ENCODE peak calls at places on chromosomes 1 and 21, in seven cellular contexts. Q is A549, P is K562, B is endothelial cell of umbilical vein, E is HepG2, R is H1, W is GM12878. H is an unnamed sample.

GRCh38 chr1:40866408-40866788 is 4.2 kb upstream of the CITED4 start:
- DNase-seq in Q (no peak), R (no peak), B (no peak), E (peak; percentile 58), P (peak; percentile 38), W (no peak), H (no peak)

GRCh38 chr1:79422726-79423125 is 416.2 kb upstream of the ADGRL4 start:
- DNase-seq in P (no peak), R (no peak), B (no peak), Q (no peak), E (no peak), W (no peak), H (no peak)

GRCh38 chr1:112833806-112834205 is 118.7 kb upstream of the PPM1J start:
- DNase-seq in E (no peak), R (no peak), B (no peak), P (no peak), W (no peak), Q (no peak), H (no peak)

GRCh38 chr1:203663294-203663693 is 36.7 kb downstream of the ATP2B4 start:
- DNase-seq in W (no peak), R (no peak), P (no peak), Q (peak; percentile 31), B (peak; percentile 48), E (no peak), H (no peak)

GRCh38 chr1:154218545-154218944 is 2.2 kb upstream of the UBAP2L start:
- DNase-seq in E (no peak), W (no peak), P (no peak), R (no peak), Q (no peak), B (no peak), H (no peak)

GRCh38 chr1:94679336-94680007 is 137.9 kb upstream of the F3 start:
- DNase-seq in B (no peak), P (no peak), E (no peak), R (no peak), Q (no peak), W (no peak), H (no peak)

GRCh38 chr21:15379776-15380175 is 315.0 kb upstream of the NRIP1 start:
- DNase-seq in E (no peak), W (no peak), B (no peak), R (no peak), Q (no peak), P (no peak), H (no peak)

GRCh38 chr1:150237746-150238145 is 1.8 kb upstream of the ANP32E start:
- DNase-seq in E (no peak), W (no peak), P (no peak), B (no peak), Q (no peak), R (no peak), H (no peak)

GRCh38 chr21:41360072-41360821 is 1.6 kb upstream of the MX2 start:
- DNase-seq in P (peak; percentile 14), R (no peak), Q (no peak), E (peak; percentile 46), B (no peak), W (no peak), H (no peak)

GRCh38 chr1:174626031-174627020 is 178.6 kb downstream of the GPR52 start:
- DNase-seq in R (no peak), B (no peak), P (no peak), W (no peak), Q (no peak), E (no peak), H (no peak)

GRCh38 chr1:112461200-112461871 is 47.4 kb upstream of the WNT2B start:
- DNase-seq in W (no peak), Q (no peak), R (no peak), E (no peak), B (no peak), P (peak; percentile 54), H (no peak)

GRCh38 chr1:206513312-206514111 is 6.2 kb downstream of the RASSF5 start:
- DNase-seq in P (no peak), Q (no peak), W (no peak), E (no peak), R (no peak), B (no peak), H (no peak)

GRCh38 chr1:53860967-53861411 is 22.9 kb upstream of the NDC1 start:
- DNase-seq in Q (peak; percentile 50), E (peak; percentile 69), B (peak; percentile 51), W (no peak), R (no peak), P (peak; percentile 81), H (peak; percentile 67)

DNA sequence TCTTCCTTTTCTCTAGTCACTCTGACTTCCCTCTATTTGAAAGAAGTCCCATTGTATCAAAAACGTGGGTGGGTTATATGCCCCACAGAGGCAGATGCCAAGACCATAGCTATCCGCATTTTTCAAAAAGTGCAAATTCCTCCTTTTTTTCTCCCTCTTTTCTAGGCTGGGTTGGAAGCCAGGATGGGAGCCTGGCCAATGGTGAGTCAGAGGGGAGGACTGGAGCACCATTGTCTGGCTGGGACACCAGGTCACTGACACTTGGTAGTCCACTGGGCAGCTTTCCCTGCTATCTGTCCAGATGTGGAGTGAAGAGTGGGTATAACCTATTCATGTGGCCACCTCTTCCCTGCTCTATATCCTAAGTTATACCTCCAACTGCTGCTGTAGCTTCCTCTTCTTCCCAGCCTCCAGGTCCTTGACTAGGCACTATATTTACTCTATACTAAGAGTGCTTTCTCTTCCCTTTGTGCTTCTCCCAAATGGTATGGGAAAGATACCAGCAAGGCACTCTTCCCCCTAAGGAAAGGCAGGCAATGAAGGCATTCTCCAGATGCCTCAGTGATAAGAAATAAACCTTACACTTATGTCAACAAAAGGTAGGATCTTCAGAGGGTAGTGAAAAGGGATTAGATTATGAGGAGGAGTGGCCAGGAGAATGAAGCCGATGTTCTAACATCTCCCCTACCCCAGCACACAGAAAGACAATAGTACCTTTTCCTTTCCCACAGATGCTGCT is 12.9 kb downstream of the PI4KB start:
- DNase-seq in R (no peak), E (peak; percentile 15), P (no peak), Q (peak; percentile 38), B (peak; percentile 85), W (no peak), H (no peak)
- TF ChIP-seq MAX in R (no peak), E (no peak), P (no peak), Q (no peak), B (no peak), W (no peak), H (no peak)

DNA sequence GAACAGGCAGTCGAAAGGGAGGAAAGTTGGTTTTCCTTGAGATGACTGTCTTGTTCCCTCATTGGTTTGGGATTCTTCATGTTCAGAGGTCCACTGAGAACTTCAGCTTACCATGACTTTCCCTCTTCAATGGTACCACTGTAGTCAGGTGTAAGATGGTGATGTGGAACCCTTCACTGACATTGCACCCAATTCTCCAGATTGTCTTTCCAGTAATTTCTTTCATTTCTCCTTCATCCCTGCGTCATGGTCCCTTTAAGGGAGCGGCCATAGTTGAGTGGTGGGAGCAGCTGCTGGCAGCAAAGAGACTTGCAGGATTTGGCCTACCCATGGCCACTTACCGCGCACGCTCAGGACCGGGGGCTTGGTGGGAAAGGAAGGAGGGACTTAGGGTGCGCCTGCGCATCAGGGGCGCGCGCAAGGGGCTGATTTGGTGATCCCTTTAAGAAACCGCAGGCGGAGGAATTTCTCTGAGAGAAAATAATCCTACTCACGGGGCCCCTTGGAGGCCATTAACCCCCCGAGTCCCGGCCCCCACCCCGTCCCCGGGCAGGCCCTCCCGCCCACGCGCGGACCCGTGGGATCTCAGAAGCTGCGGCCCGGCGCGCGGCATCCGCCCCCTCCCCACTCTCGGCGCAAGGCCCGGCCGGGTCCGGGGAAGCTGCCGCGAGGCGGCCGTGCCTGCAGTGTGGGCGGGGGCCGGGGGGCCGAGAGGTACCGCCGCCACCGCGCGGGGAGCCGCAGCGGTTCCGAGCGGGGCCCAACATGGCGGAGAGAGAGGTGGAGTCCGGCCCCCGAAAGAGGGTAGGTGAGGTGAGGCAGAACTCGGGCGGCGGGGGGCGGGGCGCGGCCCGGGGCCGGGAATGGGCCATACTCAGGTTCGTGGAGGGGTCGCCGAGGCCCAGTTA is at the start of gene ZMYM4:
- DNase-seq in W (peak; percentile 81), B (peak; percentile 98), E (peak; percentile 96), R (peak; percentile 90), P (peak; percentile 99), Q (peak; percentile 90), H (peak; percentile 98)
- TF ChIP-seq POLR2A in W (peak; percentile 90), B (no peak), E (peak; percentile 47), R (peak; percentile 78), P (peak; percentile 72), Q (peak; percentile 19), H (peak; percentile 35)

GRCh38 chr1:55211456-55211855 is 3.7 kb downstream of the USP24 start:
- DNase-seq in B (no peak), R (no peak), W (no peak), Q (no peak), E (peak; percentile 35), P (no peak), H (no peak)

GRCh38 chr1:55211909-55212308 is 3.3 kb downstream of the USP24 start:
- DNase-seq in W (no peak), P (peak; percentile 62), B (no peak), E (no peak), Q (no peak), R (no peak), H (peak; percentile 75)

GRCh38 chr1:55210990-55211389 is 4.2 kb downstream of the USP24 start:
- DNase-seq in E (no peak), P (no peak), W (no peak), B (peak; percentile 22), R (no peak), Q (no peak), H (no peak)

GRCh38 chr1:55206210-55206609 is 9.0 kb downstream of the USP24 start:
- DNase-seq in W (no peak), Q (no peak), E (no peak), P (no peak), B (no peak), R (no peak), H (no peak)

DNA sequence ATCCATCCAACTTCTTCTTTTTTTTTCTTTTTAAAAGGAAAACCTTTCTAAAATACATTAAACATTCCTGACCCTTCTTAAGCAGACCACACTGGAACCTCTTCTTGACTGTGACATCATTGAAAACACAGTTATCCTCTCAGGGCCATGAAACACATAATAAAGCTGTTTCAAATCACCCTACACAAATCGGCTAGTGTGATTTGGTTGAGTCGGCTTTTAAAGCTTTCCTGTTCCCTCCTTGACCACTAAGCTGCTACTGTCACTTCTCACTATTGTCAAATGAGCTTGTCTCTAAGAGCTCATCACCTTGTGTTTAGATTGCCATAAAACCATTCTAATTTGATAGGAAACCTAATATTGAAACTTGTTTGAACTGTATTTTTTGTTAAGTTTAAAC is 5.9 kb downstream of the USP24 start:
- DNase-seq in Q (no peak), B (no peak), E (no peak), P (no peak), R (no peak), W (no peak), H (peak; percentile 32)
- TF ChIP-seq CTCF in Q (no peak), B (no peak), E (no peak), P (no peak), R (no peak), W (no peak), H (no peak)

GRCh38 chr1:62057631-62058290 is 136.9 kb upstream of the L1TD1 start:
- DNase-seq in Q (no peak), E (no peak), B (no peak), W (no peak), R (no peak), P (no peak), H (no peak)

GRCh38 chr1:62052946-62053345 is 141.7 kb upstream of the L1TD1 start:
- DNase-seq in W (no peak), E (no peak), B (no peak), R (no peak), Q (no peak), P (no peak), H (no peak)

GRCh38 chr1:62058951-62059350 is 135.7 kb upstream of the L1TD1 start:
- DNase-seq in B (no peak), E (no peak), R (peak; percentile 44), P (no peak), W (no peak), Q (no peak), H (no peak)

GRCh38 chr1:62054188-62054587 is 140.5 kb upstream of the L1TD1 start:
- DNase-seq in E (no peak), R (no peak), Q (no peak), P (no peak), B (no peak), W (no peak), H (no peak)

GRCh38 chr1:62057230-62057629 is 137.4 kb upstream of the L1TD1 start:
- DNase-seq in Q (no peak), E (no peak), B (no peak), R (no peak), W (no peak), P (no peak), H (no peak)
- TF ChIP-seq MAX in Q (no peak), E (no peak), B (no peak), R (no peak), W (no peak), P (no peak), H (no peak)

H was measured in NB4.